ENCODE peak calls at places on chromosome 17, in four cellular contexts. Z is AG04450; X is effector memory CD4-positive, alpha-beta T cell; I is fibroblast of the aortic adventitia. Q is an unnamed sample.

GRCh38 chr17:57357392-57357784 is 101.1 kb downstream of the MSI2 start:
- DNase-seq in Z (no peak), X (no peak), I (no peak), Q (no peak)

GRCh38 chr17:40218740-40219072 is 398 bp upstream of the WIPF2 start:
- DNase-seq in Z (no peak), X (peak; percentile 82), I (peak; percentile 74), Q (peak; percentile 16)

GRCh38 chr17:47751471-47751870 is 18.4 kb downstream of the TBX21 start:
- DNase-seq in Z (no peak), X (no peak), I (no peak), Q (no peak)

GRCh38 chr17:19273731-19274130 is 36.6 kb downstream of the EPN2 start:
- DNase-seq in Z (no peak), X (no peak), I (no peak), Q (no peak)

GRCh38 chr17:33292981-33293867 is at the start of gene ASIC2:
- DNase-seq in Z (no peak), X (no peak), I (no peak), Q (peak; percentile 22)

GRCh38 chr17:76145231-76146052 is 4.4 kb upstream of the FOXJ1 start:
- DNase-seq in Z (no peak), X (peak; percentile 36), I (no peak), Q (no peak)

GRCh38 chr17:16352303-16352837 is 899 bp downstream of the CENPV start:
- DNase-seq in Z (no peak), X (no peak), I (peak; percentile 27), Q (peak; percentile 43)

GRCh38 chr17:28151001-28151400 is 108.5 kb downstream of the NLK start:
- DNase-seq in Z (no peak), X (no peak), I (no peak), Q (no peak)

GRCh38 chr17:55448681-55449080 is 27.0 kb upstream of the MMD start:
- DNase-seq in Z (peak; percentile 50), X (no peak), I (peak; percentile 54), Q (no peak)

GRCh38 chr17:26792486-26792885 is 501.4 kb upstream of the WSB1 start:
- DNase-seq in Z (no peak), X (no peak), I (peak; percentile 30), Q (no peak)

GRCh38 chr17:63095459-63095858 is 129.4 kb downstream of the TANC2 start:
- DNase-seq in Z (no peak), X (no peak), I (no peak), Q (no peak)

GRCh38 chr17:67671492-67671891 is 46.2 kb upstream of the NOL11 start:
- DNase-seq in Z (no peak), X (no peak), I (peak; percentile 40), Q (no peak)

GRCh38 chr17:78717431-78717980 is 64.6 kb downstream of the CYTH1 start:
- DNase-seq in Z (no peak), X (no peak), I (peak; percentile 67), Q (peak; percentile 34)

GRCh38 chr17:32461853-32462617 is 17.7 kb downstream of the PSMD11 start:
- DNase-seq in Z (no peak), X (peak; percentile 45), I (peak; percentile 63), Q (peak; percentile 28)

GRCh38 chr17:73813201-73813600 is 169.0 kb upstream of the SDK2 start:
- DNase-seq in Z (no peak), X (no peak), I (no peak), Q (no peak)

GRCh38 chr17:11997147-11997971 is at the start of gene ZNF18:
- DNase-seq in Z (peak; percentile 78), X (peak; percentile 91), I (peak; percentile 88), Q (peak; percentile 98)

GRCh38 chr17:1275962-1276736 is 3.3 kb upstream of the TRARG1 start:
- DNase-seq in Z (no peak), X (peak; percentile 62), I (peak; percentile 46), Q (peak; percentile 39)

GRCh38 chr17:44807817-44808155 is 22.3 kb downstream of the GJC1 start:
- DNase-seq in Z (no peak), X (no peak), I (no peak), Q (no peak)

GRCh38 chr17:77779711-77780539 is 178.6 kb upstream of the TNRC6C start:
- DNase-seq in Z (no peak), X (no peak), I (peak; percentile 21), Q (peak; percentile 68)

GRCh38 chr17:2084129-2084765 is 29.3 kb downstream of the HIC1 start:
- DNase-seq in Z (no peak), X (no peak), I (peak; percentile 86), Q (peak; percentile 44)

GRCh38 chr17:27318633-27319032 is 24.7 kb downstream of the WSB1 start:
- DNase-seq in Z (no peak), X (no peak), I (no peak), Q (no peak)

GRCh38 chr17:4485676-4486646 is 12.7 kb upstream of the SPNS2 start:
- DNase-seq in Z (no peak), X (no peak), I (no peak), Q (no peak)

GRCh38 chr17:63275318-63275967 is 170.7 kb downstream of the CYB561 start:
- DNase-seq in Z (peak; percentile 81), X (no peak), I (peak; percentile 97), Q (peak; percentile 69)

GRCh38 chr17:40452074-40452787 is 9.0 kb downstream of the IGFBP4 start:
- DNase-seq in Z (no peak), X (no peak), I (peak; percentile 98), Q (peak; percentile 67)

GRCh38 chr17:29177871-29178749 is 2.1 kb downstream of the MYO18A start:
- DNase-seq in Z (no peak), X (no peak), I (no peak), Q (no peak)

GRCh38 chr17:7184647-7185046 is 5.5 kb upstream of the ASGR1 start:
- DNase-seq in Z (no peak), X (no peak), I (no peak), Q (no peak)

GRCh38 chr17:45743626-45744326 is 40.3 kb upstream of the CRHR1 start:
- DNase-seq in Z (no peak), X (no peak), I (no peak), Q (no peak)

GRCh38 chr17:11950771-11951519 is 46.3 kb downstream of the ZNF18 start:
- DNase-seq in Z (no peak), X (no peak), I (peak; percentile 54), Q (no peak)

DNA sequence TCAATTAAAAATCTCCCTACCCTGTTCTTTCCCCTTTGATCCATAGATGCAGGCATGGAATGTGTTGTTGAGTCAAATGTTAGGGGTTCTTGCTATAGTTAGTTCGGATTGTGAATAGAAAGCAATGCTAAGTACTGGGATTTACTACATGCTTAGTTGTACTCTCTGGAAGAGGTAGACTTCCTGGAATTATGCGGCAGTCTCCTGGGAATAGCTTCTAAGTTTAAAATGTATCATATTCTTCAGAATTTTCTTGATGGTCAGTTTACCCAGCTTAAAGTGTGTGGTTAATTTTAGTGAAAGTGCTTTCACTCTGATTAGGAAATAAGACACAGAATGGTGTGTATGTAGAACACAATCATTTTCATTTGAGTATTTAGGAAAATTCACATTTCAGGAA is 3.5 kb downstream of the CLTC start:
- DNase-seq in Z (no peak), X (no peak), I (peak; percentile 47), Q (no peak)
- H3K4me3 ChIP-seq in Z (peak overlapping the region; percentile 73), X (no peak overlapping the region), I (peak overlapping the region; percentile 36), Q (peak overlapping the region; percentile 98)

GRCh38 chr17:17683710-17684365 is 2.6 kb downstream of the RAI1 start:
- DNase-seq in Z (no peak), X (no peak), I (peak; percentile 11), Q (no peak)
- H3K4me3 ChIP-seq in Z (peak overlapping the region; percentile 81), X (no peak overlapping the region), I (peak overlapping the region; percentile 77), Q (peak overlapping the region; percentile 71)

DNA sequence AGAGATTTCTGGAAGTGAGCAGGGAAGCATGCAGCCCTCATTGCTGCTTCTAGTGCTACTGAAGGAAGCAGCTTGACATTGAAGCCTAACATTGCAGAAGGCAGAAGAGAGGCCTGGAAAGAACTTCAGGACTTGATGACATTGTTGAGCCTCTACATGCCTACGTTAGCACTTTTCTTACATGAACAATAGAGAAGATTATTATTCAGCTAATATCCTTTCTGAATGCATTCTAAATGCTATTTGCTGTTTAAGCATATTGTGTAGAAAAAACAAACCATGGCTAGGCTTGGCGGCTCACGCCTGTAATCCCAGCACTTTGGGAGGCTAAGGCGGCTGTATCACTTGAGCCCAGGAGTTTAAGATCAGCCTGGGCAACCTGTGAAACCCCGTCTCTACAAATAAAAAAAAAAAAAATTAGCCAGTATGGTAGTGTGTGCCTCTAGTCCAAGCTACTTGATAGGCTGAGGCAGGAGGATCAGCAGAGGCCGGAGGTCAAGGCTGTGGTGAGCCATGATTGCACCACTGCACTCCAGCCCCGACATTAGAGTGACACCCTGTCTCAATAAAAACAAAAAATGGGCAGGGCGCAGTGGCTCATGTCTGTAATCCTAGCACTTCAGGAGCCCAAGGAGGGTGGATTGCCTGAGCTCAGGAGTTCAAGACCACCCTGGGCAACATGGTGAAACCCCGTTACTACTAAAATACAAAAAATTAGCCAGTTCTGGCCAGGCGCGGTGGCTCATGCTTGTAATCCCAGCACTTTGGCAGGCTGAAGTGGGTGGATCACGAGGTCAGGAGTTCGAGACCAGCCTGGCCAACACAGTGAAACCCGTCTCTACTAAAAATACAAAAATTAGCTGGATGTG is 2.2 kb upstream of the AURKB start:
- DNase-seq in Z (no peak), X (no peak), I (no peak), Q (no peak)
- H3K4me3 ChIP-seq in Z (no peak overlapping the region), X (no peak overlapping the region), I (no peak overlapping the region), Q (no peak overlapping the region)

GRCh38 chr17:42853597-42853967 is 2.6 kb downstream of the AOC3 start:
- DNase-seq in Z (no peak), X (no peak), I (no peak), Q (no peak)

GRCh38 chr17:42852351-42852750 is 1.4 kb downstream of the AOC3 start:
- DNase-seq in Z (no peak), X (no peak), I (no peak), Q (no peak)

GRCh38 chr17:42853968-42854790 is 3.2 kb downstream of the AOC3 start:
- DNase-seq in Z (no peak), X (no peak), I (no peak), Q (no peak)

GRCh38 chr17:42850964-42851363 is at the start of gene AOC3:
- DNase-seq in Z (no peak), X (no peak), I (no peak), Q (no peak)

DNA sequence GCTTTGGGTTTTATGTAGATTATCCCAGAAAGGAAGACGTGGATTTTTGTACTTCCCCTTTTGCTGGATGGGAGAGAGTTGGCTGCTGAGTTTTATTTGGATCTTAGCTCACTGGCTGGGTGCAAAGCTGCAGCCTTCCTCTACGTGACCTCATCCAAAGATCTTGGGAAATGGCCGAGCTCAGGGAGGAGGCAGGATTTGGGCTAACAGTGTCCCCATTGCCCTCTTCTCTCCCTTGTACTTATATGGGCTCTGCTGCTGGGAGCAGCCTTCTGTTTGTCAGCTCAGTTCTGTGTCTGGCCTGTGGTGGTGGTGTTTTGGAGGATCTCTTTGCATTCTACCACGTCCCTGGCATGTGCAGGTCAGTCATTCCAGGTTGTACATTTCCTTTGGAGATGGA is 2.0 kb downstream of the AOC3 start:
- DNase-seq in Z (no peak), X (no peak), I (no peak), Q (no peak)
- H3K4me3 ChIP-seq in Z (no peak overlapping the region), X (no peak overlapping the region), I (no peak overlapping the region), Q (no peak overlapping the region)

GRCh38 chr17:50129303-50129945 is 536 bp downstream of the SAMD14 start:
- DNase-seq in Z (no peak), X (peak; percentile 44), I (no peak), Q (peak; percentile 39)
- H3K4me3 ChIP-seq in Z (peak overlapping the region; percentile 67), X (peak overlapping the region; percentile 49), I (peak overlapping the region; percentile 51), Q (no peak overlapping the region)